ENCODE peak calls at places on chromosomes 4 and X, in four cellular contexts. J is CD8-positive, alpha-beta T cell; H is RWPE2; V is fibroblast of lung. N is an unnamed sample.

GRCh38 chr4:137755033-137755471 is 222.8 kb upstream of the PCDH18 start:
- DNase-seq in J (no peak), H (no peak), V (peak; percentile 28), N (no peak)

GRCh38 chr4:94603170-94603747 is 151.5 kb downstream of the PDLIM5 start:
- DNase-seq in V (peak; percentile 97), H (peak; percentile 38), J (no peak), N (no peak)

GRCh38 chrX:69019073-69019890 is 146.0 kb downstream of the PJA1 start:
- DNase-seq in J (no peak), H (no peak), V (no peak), N (no peak)

GRCh38 chr4:152047451-152047850 is 286.6 kb upstream of the GATB start:
- DNase-seq in J (no peak), V (no peak), H (no peak), N (no peak)

GRCh38 chr4:103306870-103307345 is 108.8 kb upstream of the CENPE start:
- DNase-seq in H (no peak), V (no peak), J (no peak), N (no peak)

GRCh38 chr4:13980317-13980716 is 352.8 kb upstream of the BOD1L1 start:
- DNase-seq in J (no peak), V (peak; percentile 85), H (no peak), N (no peak)

GRCh38 chrX:22278375-22278774 is 5.7 kb downstream of the CBLL2 start:
- DNase-seq in J (no peak), H (no peak), V (no peak), N (no peak)

GRCh38 chr4:18689308-18689915 is 667.9 kb upstream of the LCORL start:
- DNase-seq in V (peak; percentile 78), H (no peak), J (peak; percentile 17), N (no peak)

GRCh38 chrX:135477576-135477975 is 42.9 kb upstream of the INTS6L start:
- DNase-seq in H (no peak), V (peak; percentile 68), J (peak; percentile 28), N (no peak)

GRCh38 chr4:38060829-38061431 is 100.7 kb downstream of the PTTG2 start:
- DNase-seq in J (no peak), V (peak; percentile 34), H (no peak), N (no peak)

GRCh38 chrX:70444326-70445196 is at the start of gene DLG3:
- DNase-seq in V (peak; percentile 44), H (no peak), J (peak; percentile 29), N (no peak)

GRCh38 chr4:26780524-26780923 is 80.1 kb upstream of the STIM2 start:
- DNase-seq in V (peak; percentile 6), H (peak; percentile 74), J (no peak), N (no peak)

GRCh38 chr4:73617256-73617655 is 3.0 kb downstream of the RASSF6 start:
- DNase-seq in H (no peak), J (no peak), V (no peak), N (no peak)

GRCh38 chr4:27684501-27685077 is 823.9 kb downstream of the STIM2 start:
- DNase-seq in J (no peak), V (peak; percentile 54), H (peak; percentile 56), N (no peak)

DNA sequence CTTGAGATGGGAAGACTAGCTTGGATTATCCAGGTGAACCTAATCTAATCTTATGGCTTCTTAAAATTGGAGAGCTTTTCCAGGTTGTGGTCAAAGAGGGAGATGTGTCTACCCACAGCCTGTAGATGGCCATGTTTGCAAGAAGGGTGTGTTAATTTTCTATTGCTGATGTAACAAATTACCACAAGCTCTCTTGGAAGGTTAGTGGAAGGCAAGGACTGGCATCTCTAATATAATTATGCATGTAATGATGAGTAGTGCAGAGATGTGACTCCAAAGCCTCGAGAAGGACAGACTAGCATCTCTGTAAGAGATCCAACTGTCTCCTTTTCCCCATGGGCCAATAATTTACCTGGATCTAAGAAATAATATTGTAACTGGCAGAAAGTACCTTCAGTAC is 3.2 kb upstream of the ADH1B start:
- DNase-seq in H (no peak), V (no peak), J (no peak), N (no peak)
- H3K27ac ChIP-seq in H (no peak overlapping the region), V (no peak overlapping the region), J (no peak overlapping the region), N (peak overlapping the region; percentile 90)

DNA sequence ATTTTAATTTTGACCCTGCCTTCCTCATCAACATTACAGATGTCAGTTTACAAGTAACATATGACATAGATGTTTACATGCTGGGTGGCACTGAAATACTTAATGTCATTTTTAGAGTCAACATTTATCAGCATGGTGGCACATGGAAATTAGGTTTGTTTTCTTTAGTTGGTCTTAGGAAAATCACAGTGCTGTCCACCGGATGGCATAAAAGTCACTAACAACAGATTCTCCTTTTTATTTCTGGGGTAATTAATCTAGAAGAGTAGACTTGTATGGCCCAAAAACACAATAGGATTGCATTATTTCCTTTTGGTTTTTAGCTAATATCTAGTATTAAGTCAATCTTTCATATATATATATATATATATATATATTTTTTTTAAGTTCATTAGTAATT is 88.6 kb upstream of the HHIP start:
- DNase-seq in H (no peak), V (peak; percentile 47), J (no peak), N (no peak)
- TF ChIP-seq CTCF in H (peak; percentile 29), V (peak; percentile 12), J (no peak), N (no peak)

GRCh38 chr4:30821891-30822612 is 101.9 kb downstream of the PCDH7 start:
- DNase-seq in H (no peak), V (peak; percentile 25), J (no peak), N (no peak)
- H3K27ac ChIP-seq in H (peak overlapping the region; percentile 24), V (no peak overlapping the region), J (no peak overlapping the region), N (no peak overlapping the region)

GRCh38 chr4:10144479-10144878 is 27.9 kb upstream of the WDR1 start:
- DNase-seq in J (no peak), H (no peak), V (no peak), N (no peak)
- TF ChIP-seq CTCF in J (no peak), H (no peak), V (no peak), N (no peak)

GRCh38 chrX:72381439-72382198 is 75.9 kb upstream of the CITED1 start:
- DNase-seq in H (no peak), J (no peak), V (peak; percentile 12), N (no peak)
- H3K27ac ChIP-seq in H (no peak overlapping the region), J (no peak overlapping the region), V (no peak overlapping the region), N (no peak overlapping the region)

GRCh38 chrX:24561121-24561520 is 86.0 kb downstream of the PCYT1B start:
- DNase-seq in V (no peak), H (no peak), J (no peak), N (no peak)
- TF ChIP-seq CTCF in V (no peak), H (no peak), J (no peak), N (no peak)

DNA sequence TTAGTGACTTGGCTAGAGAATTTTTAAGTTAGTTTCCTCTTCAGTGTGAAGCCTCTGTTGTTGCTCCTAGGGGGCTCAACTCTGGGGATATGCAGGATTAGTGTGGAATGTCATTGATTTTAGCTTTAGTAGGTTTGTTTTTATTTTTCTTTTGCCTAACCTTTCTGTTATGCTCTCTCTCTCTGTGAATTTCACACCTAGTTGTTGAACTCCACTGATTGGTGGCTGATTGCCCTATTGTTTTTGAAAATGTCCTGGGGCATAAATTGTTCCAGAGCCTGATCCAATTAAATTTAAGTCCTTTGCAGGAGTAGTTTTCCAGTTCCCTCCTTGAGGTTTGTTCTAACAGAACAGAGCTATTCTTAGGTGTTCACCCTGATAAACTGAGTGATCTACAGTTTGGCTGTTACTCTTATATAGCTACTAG is 393.3 kb upstream of the CTSO start:
- DNase-seq in V (no peak), J (no peak), H (no peak), N (no peak)
- H3K27ac ChIP-seq in V (no peak overlapping the region), J (no peak overlapping the region), H (peak overlapping the region; percentile 28), N (no peak overlapping the region)

GRCh38 chrX:117996408-117996807 is 120.2 kb downstream of the KLHL13 start:
- DNase-seq in H (no peak), J (no peak), V (no peak), N (no peak)

GRCh38 chrX:118000518-118000917 is 116.1 kb downstream of the KLHL13 start:
- DNase-seq in V (no peak), J (no peak), H (no peak), N (no peak)

GRCh38 chrX:117998171-117998570 is 118.4 kb downstream of the KLHL13 start:
- DNase-seq in H (no peak), J (no peak), V (no peak), N (no peak)

GRCh38 chrX:117995378-117995777 is 121.2 kb downstream of the KLHL13 start:
- DNase-seq in J (no peak), H (no peak), V (no peak), N (no peak)

GRCh38 chrX:117996918-117997480 is 119.6 kb downstream of the KLHL13 start:
- DNase-seq in H (no peak), J (no peak), V (peak; percentile 23), N (no peak)
- TF ChIP-seq CTCF in H (peak; percentile 87), J (no peak), V (peak; percentile 46), N (no peak)

GRCh38 chr4:140234697-140235060 is 80.7 kb upstream of the MAML3 start:
- DNase-seq in J (no peak), V (no peak), H (no peak), N (no peak)
- H3K27ac ChIP-seq in J (no peak overlapping the region), V (no peak overlapping the region), H (no peak overlapping the region), N (no peak overlapping the region)

N was measured in suprapubic skin.